ENCODE peak calls at places on chromosomes 12 and 14, in four cellular contexts. O is NCI-H510A, H is ELF-1, Q is GM12865. Z is an unnamed sample.

GRCh38 chr12:121775501-121775900 is 18.0 kb downstream of the RHOF start:
- DNase-seq in H (no peak), Q (no peak), O (no peak), Z (no peak)

GRCh38 chr12:42145197-42145549 is 499 bp upstream of the GXYLT1 start:
- DNase-seq in Q (peak; percentile 33), H (no peak), O (no peak), Z (peak; percentile 38)

GRCh38 chr12:76470028-76470939 is 89.3 kb downstream of the OSBPL8 start:
- DNase-seq in H (no peak), Q (peak; percentile 17), O (no peak), Z (no peak)

GRCh38 chr12:88037770-88038169 is 8.6 kb upstream of the C12orf50 start:
- DNase-seq in H (no peak), O (no peak), Q (no peak), Z (no peak)

GRCh38 chr14:59246566-59246965 is 58.1 kb downstream of the DAAM1 start:
- DNase-seq in O (no peak), Q (no peak), H (no peak), Z (no peak)

GRCh38 chr14:68140111-68140741 is 320.6 kb downstream of the RAD51B start:
- DNase-seq in H (peak; percentile 73), Q (no peak), O (peak; percentile 15), Z (no peak)

GRCh38 chr12:402127-402456 is 648 bp downstream of the CCDC77 start:
- DNase-seq in H (peak; percentile 24), Q (peak; percentile 29), O (no peak), Z (no peak)

GRCh38 chr12:116508145-116509121 is 50.7 kb upstream of the MAP1LC3B2 start:
- DNase-seq in H (no peak), Q (no peak), O (no peak), Z (no peak)

GRCh38 chr12:80196419-80196818 is 97.1 kb downstream of the OTOGL start:
- DNase-seq in O (no peak), H (peak; percentile 66), Q (no peak), Z (peak; percentile 74)

GRCh38 chr14:49972199-49972671 is 79.4 kb downstream of the ARF6 start:
- DNase-seq in O (no peak), H (no peak), Q (peak; percentile 51), Z (peak; percentile 55)

GRCh38 chr12:100293017-100293416 is 26.0 kb downstream of the SCYL2 start:
- DNase-seq in Q (no peak), H (no peak), O (no peak), Z (no peak)

GRCh38 chr12:118102070-118102469 is 1.7 kb downstream of the VSIG10 start:
- DNase-seq in O (no peak), Q (no peak), H (peak; percentile 71), Z (no peak)

GRCh38 chr14:104155513-104155912 is 17.1 kb downstream of the KIF26A start:
- DNase-seq in H (no peak), Q (no peak), O (no peak), Z (no peak)

GRCh38 chr14:103819503-103820307 is 27.7 kb downstream of the PPP1R13B start:
- DNase-seq in H (peak; percentile 85), Q (peak; percentile 11), O (peak; percentile 60), Z (no peak)

GRCh38 chr14:67487937-67488893 is at the start of gene TMEM229B:
- DNase-seq in O (no peak), Q (peak; percentile 96), H (no peak), Z (no peak)

GRCh38 chr14:72301352-72301751 is 369.1 kb downstream of the RGS6 start:
- DNase-seq in O (no peak), Q (no peak), H (no peak), Z (no peak)

GRCh38 chr12:52036587-52037171 is 14.6 kb upstream of the NR4A1 start:
- DNase-seq in Q (peak; percentile 69), O (peak; percentile 69), H (peak; percentile 74), Z (peak; percentile 76)

GRCh38 chr12:52010152-52010622 is 3.4 kb downstream of the TAMALIN start:
- DNase-seq in O (no peak), Q (no peak), H (peak; percentile 97), Z (no peak)

Z was measured in NCI-H146.